ENCODE peak calls at places on chromosomes 11 and 22, in four cellular contexts. R, T, S and P are unnamed samples.

GRCh38 chr11:64755681-64756361 is 4.0 kb downstream of the PYGM start:
- DNase-seq in R (no peak), T (no peak), S (no peak), P (no peak)

GRCh38 chr11:96075532-96075959 is 151.6 kb upstream of the MTMR2 start:
- DNase-seq in R (no peak), T (no peak), S (no peak), P (no peak)

GRCh38 chr22:28341001-28341400 is 338.6 kb downstream of the TTC28 start:
- DNase-seq in R (peak), T (no peak), S (no peak), P (no peak)

GRCh38 chr11:60343094-60343704 is 16.1 kb downstream of the MS4A6E start:
- DNase-seq in R (peak), T (no peak), S (no peak), P (no peak)

GRCh38 chr22:47206819-47207218 is 444.4 kb downstream of the TBC1D22A start:
- DNase-seq in R (no peak), T (no peak), S (no peak), P (no peak)

GRCh38 chr11:41943671-41944070 is 484.2 kb upstream of the LRRC4C start:
- DNase-seq in R (peak), T (no peak), S (no peak), P (no peak)

GRCh38 chr22:23012081-23012622 is 58.2 kb upstream of the GNAZ start:
- DNase-seq in R (no peak), T (no peak), S (no peak), P (no peak)

GRCh38 chr11:69027704-69028372 is 14.8 kb upstream of the MRGPRF start:
- DNase-seq in R (peak), T (no peak), S (no peak), P (no peak)

GRCh38 chr11:66335531-66336233 is 552 bp downstream of the RIN1 start:
- DNase-seq in R (peak), T (peak), S (no peak), P (peak)

GRCh38 chr11:33987975-33988580 is 63.5 kb upstream of the CAPRIN1 start:
- DNase-seq in R (peak), T (peak), S (peak), P (no peak)

GRCh38 chr11:33989461-33989860 is 62.1 kb upstream of the CAPRIN1 start:
- DNase-seq in R (no peak), T (no peak), S (no peak), P (no peak)

GRCh38 chr11:33984682-33985389 is 66.7 kb upstream of the CAPRIN1 start:
- DNase-seq in R (no peak), T (no peak), S (no peak), P (no peak)

GRCh38 chr11:33987545-33987944 is 64.0 kb upstream of the CAPRIN1 start:
- DNase-seq in R (no peak), T (no peak), S (no peak), P (no peak)

DNA sequence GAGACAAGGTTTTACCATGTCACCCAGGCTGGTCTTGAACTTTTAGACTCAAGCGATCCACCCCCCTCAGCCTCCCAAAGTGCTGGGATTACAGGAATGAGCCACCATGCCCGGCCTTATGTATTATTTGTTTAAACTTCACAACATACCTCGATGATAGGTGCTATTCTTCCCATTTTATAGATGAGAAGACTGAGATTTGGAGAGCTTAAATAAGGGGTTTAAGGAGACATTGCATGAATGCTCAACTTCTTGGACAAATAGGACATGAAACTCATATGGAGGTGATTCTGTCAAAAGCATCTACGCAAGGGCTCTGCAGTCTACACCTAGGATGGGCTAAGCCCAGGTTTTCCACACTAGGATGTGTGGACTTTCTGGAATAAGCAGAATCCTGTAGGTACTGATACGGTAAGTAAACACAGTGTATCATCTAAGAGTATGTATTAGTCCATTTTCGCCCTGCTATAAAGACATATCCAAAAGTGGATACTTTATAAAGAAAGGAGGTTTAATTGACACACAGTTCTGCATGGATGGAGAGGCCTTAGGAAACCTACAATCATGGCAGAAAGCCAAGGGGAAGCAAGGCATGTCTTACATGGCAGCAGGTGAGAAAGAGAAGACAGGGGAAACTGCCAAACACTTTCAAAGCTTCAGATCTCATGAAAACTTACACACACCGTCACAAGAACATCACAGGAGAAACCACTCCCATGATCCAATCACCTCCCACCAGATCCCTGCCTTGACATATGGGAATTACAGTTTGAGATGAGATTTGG is 62.8 kb upstream of the CAPRIN1 start:
- DNase-seq in R (no peak), T (no peak), S (no peak), P (no peak)
- TF ChIP-seq CTCF in R (no peak), T (no peak), S (no peak), P (no peak)

GRCh38 chr11:84990141-84990540 is 637.0 kb downstream of the DLG2 start:
- DNase-seq in R (no peak), T (no peak), S (no peak), P (no peak)

DNA sequence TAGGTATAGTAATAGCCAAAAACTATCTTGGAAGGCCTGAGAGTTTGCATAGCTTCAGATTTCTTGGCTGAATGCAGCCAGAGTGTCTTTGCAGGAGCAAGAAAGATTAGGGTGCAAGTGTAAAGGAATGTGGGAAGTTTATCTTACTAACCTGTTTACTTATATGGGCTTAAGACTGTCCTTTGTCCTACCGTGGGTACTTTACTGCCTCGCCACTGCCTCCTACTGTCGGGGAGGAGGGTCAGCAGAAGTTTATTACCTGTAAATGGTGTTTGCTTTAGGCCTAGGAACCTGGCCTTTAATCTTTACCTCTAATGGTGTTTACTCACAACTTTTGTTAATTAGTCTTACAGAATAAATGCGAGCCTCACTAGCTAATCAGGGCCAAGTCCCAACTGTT is 633.8 kb downstream of the DLG2 start:
- DNase-seq in R (peak), T (no peak), S (no peak), P (no peak)
- TF ChIP-seq CTCF in R (peak), T (peak), S (peak), P (no peak)

DNA sequence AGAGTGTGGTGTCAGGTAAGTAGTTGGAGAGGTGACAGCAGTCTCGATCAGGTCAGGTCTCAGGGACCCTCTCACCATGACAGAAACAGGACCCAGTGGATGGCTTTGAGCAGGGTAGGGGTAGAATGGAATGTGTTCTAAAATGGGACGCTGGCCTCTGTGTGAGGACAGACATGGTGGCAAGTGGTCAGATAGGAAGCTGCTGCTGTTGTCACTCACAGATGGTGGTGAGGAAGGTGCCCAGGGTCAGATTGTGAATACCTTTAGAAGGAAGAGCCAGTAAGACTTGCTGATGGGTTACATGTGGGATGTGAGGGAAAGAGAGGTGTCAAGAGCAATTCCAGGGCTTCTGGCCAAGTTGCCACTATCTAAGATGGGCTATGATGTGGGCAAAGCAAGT is 596.3 kb downstream of the NTM start:
- DNase-seq in R (no peak), T (no peak), S (no peak), P (no peak)
- TF ChIP-seq CTCF in R (no peak), T (no peak), S (no peak), P (no peak)

GRCh38 chr22:45906946-45907345 is 70.0 kb downstream of the WNT7B start:
- DNase-seq in R (no peak), T (no peak), S (no peak), P (no peak)
- TF ChIP-seq CTCF in R (no peak), T (no peak), S (no peak), P (no peak)

GRCh38 chr11:13357232-13357631 is 79.6 kb downstream of the BMAL1 start:
- DNase-seq in R (no peak), T (no peak), S (no peak), P (no peak)
- TF ChIP-seq CTCF in R (no peak), T (no peak), S (no peak), P (no peak)

GRCh38 chr11:57429946-57430345 is 3.0 kb upstream of the SLC43A3 start:
- DNase-seq in R (no peak), T (no peak), S (no peak), P (no peak)

GRCh38 chr11:57432714-57433163 is 5.8 kb upstream of the SLC43A3 start:
- DNase-seq in R (peak), T (no peak), S (peak), P (no peak)

GRCh38 chr11:57428643-57429042 is 1.7 kb upstream of the SLC43A3 start:
- DNase-seq in R (no peak), T (no peak), S (no peak), P (no peak)

GRCh38 chr11:57432017-57432590 is 5.2 kb upstream of the SLC43A3 start:
- DNase-seq in R (no peak), T (no peak), S (no peak), P (no peak)

GRCh38 chr11:57430946-57431345 is 4.0 kb upstream of the SLC43A3 start:
- DNase-seq in R (no peak), T (no peak), S (no peak), P (no peak)
- TF ChIP-seq CTCF in R (no peak), T (no peak), S (no peak), P (no peak)

GRCh38 chr22:49046546-49047305 is 780.9 kb downstream of the BRD1 start:
- DNase-seq in R (no peak), T (no peak), S (no peak), P (no peak)
- TF ChIP-seq CTCF in R (no peak), T (no peak), S (no peak), P (no peak)

GRCh38 chr11:126701555-126701897 is 299.0 kb downstream of the KIRREL3 start:
- DNase-seq in R (no peak), T (no peak), S (no peak), P (no peak)

GRCh38 chr11:126702165-126702738 is 298.3 kb downstream of the KIRREL3 start:
- DNase-seq in R (no peak), T (no peak), S (no peak), P (no peak)

GRCh38 chr11:126704144-126704543 is 296.4 kb downstream of the KIRREL3 start:
- DNase-seq in R (no peak), T (no peak), S (no peak), P (no peak)

GRCh38 chr11:126703661-126704060 is 296.9 kb downstream of the KIRREL3 start:
- DNase-seq in R (no peak), T (no peak), S (no peak), P (no peak)

GRCh38 chr11:126702987-126703386 is 297.6 kb downstream of the KIRREL3 start:
- DNase-seq in R (no peak), T (peak), S (no peak), P (no peak)
- TF ChIP-seq CTCF in R (no peak), T (no peak), S (no peak), P (no peak)

GRCh38 chr11:7512525-7513209 is 1.1 kb upstream of the PPFIBP2 start:
- DNase-seq in R (no peak), T (peak), S (peak), P (peak)
- TF ChIP-seq CTCF in R (no peak), T (no peak), S (peak), P (no peak)

GRCh38 chr22:31628362-31628761 is 33.7 kb downstream of the PISD start:
- DNase-seq in R (no peak), T (no peak), S (no peak), P (no peak)

GRCh38 chr22:31629741-31630184 is 32.3 kb downstream of the PISD start:
- DNase-seq in R (no peak), T (no peak), S (no peak), P (no peak)

GRCh38 chr22:31628969-31629723 is 32.9 kb downstream of the PISD start:
- DNase-seq in R (no peak), T (no peak), S (no peak), P (no peak)

GRCh38 chr22:31631381-31631780 is 30.6 kb downstream of the PISD start:
- DNase-seq in R (no peak), T (no peak), S (no peak), P (no peak)

GRCh38 chr22:31630331-31631329 is 31.4 kb downstream of the PISD start:
- DNase-seq in R (peak), T (peak), S (no peak), P (peak)
- TF ChIP-seq CTCF in R (no peak), T (no peak), S (no peak), P (no peak)